ENCODE peak calls at places on chromosomes 12 and 14, in four cellular contexts. G is HepG2, C is K562, I is GM12878. J is an unnamed sample.

GRCh38 chr14:89121961-89122675 is 294.9 kb downstream of the FOXN3 start:
- DNase-seq in C (no peak), I (no peak), G (no peak), J (no peak)

GRCh38 chr12:109944561-109944960 is 44.5 kb downstream of the TCHP start:
- DNase-seq in I (no peak), C (no peak), G (no peak), J (no peak)

GRCh38 chr12:113235976-113236375 is 14.7 kb downstream of the TPCN1 start:
- DNase-seq in G (no peak), C (no peak), I (no peak), J (no peak)

GRCh38 chr12:28202374-28203130 is 12.3 kb downstream of the CCDC91 start:
- DNase-seq in I (no peak), C (no peak), G (peak; percentile 39), J (no peak)

GRCh38 chr14:61406198-61406597 is 84.8 kb downstream of the PRKCH start:
- DNase-seq in C (no peak), I (no peak), G (no peak), J (no peak)

GRCh38 chr14:82595466-82595865 is 1061.8 kb upstream of the SEL1L start:
- DNase-seq in G (no peak), C (no peak), I (no peak), J (no peak)

GRCh38 chr14:69711471-69712216 is 55.3 kb upstream of the SRSF5 start:
- DNase-seq in C (no peak), I (no peak), G (no peak), J (no peak)

GRCh38 chr14:63076476-63076875 is 31.2 kb upstream of the KCNH5 start:
- DNase-seq in G (no peak), C (no peak), I (no peak), J (no peak)

GRCh38 chr14:67524152-67524963 is 8.7 kb upstream of the PLEKHH1 start:
- DNase-seq in G (no peak), C (no peak), I (no peak), J (no peak)

GRCh38 chr12:54383041-54383609 is 1.4 kb downstream of the ZNF385A start:
- DNase-seq in I (no peak), C (peak; percentile 55), G (no peak), J (peak; percentile 42)

GRCh38 chr12:51777457-51777856 is 71.1 kb downstream of the FIGNL2 start:
- DNase-seq in I (no peak), G (peak; percentile 6), C (no peak), J (no peak)

GRCh38 chr12:87054225-87054624 is 798.0 kb upstream of the MGAT4C start:
- DNase-seq in G (no peak), C (no peak), I (no peak), J (no peak)

GRCh38 chr12:22856120-22856699 is 231.2 kb downstream of the ETNK1 start:
- DNase-seq in I (no peak), C (peak; percentile 12), G (peak; percentile 20), J (peak; percentile 42)

GRCh38 chr12:121062391-121063045 is 23.5 kb upstream of the OASL start:
- DNase-seq in G (no peak), C (no peak), I (no peak), J (no peak)

GRCh38 chr12:121059031-121059898 is 20.2 kb upstream of the OASL start:
- DNase-seq in I (no peak), G (no peak), C (no peak), J (no peak)

GRCh38 chr12:121061831-121062230 is 22.8 kb upstream of the OASL start:
- DNase-seq in G (peak; percentile 18), I (no peak), C (no peak), J (peak; percentile 29)

GRCh38 chr12:121057794-121058193 is 18.7 kb upstream of the OASL start:
- DNase-seq in I (no peak), G (no peak), C (no peak), J (no peak)

GRCh38 chr12:121060149-121061001 is 21.3 kb upstream of the OASL start:
- DNase-seq in I (peak; percentile 56), G (peak; percentile 63), C (peak; percentile 32), J (peak; percentile 78)
- H2AFZ ChIP-seq in I (peak overlapping the region; percentile 97), G (peak overlapping the region; percentile 93), C (peak overlapping the region; percentile 54), J (peak overlapping the region; percentile 91)

GRCh38 chr12:14928946-14929345 is 9.4 kb downstream of the ERP27 start:
- DNase-seq in C (no peak), I (no peak), G (no peak), J (peak; percentile 40)
- TF ChIP-seq MYC in C (no peak), I (no peak), G (no peak), J (no peak)

DNA sequence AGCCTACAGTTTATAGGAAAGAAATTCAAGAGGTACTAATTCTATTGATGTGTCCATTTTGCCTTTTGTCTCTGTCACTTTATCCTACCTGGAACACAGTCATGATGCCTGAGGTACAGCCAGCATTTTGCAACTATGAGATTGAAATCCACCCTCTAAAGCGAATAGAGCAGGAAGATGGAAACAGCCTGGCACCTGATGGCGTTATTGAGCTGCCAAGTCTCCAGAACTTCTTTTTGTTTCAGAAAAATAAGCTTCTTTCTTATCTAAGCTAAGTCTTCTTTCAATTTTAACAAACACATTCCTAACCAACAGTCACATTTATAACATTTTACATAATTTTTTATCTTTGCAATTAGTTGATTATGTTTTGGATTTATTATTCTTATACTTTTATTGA is 182.1 kb downstream of the PAWR start:
- DNase-seq in G (no peak), I (no peak), C (no peak), J (no peak)
- H2AFZ ChIP-seq in G (no peak overlapping the region), I (no peak overlapping the region), C (no peak overlapping the region), J (no peak overlapping the region)

GRCh38 chr14:75205586-75205985 is 29.2 kb upstream of the TMED10 start:
- DNase-seq in G (no peak), I (no peak), C (no peak), J (peak; percentile 82)
- TF ChIP-seq MYC in G (no peak), I (no peak), C (no peak), J (no peak)